ENCODE peak calls at places on chromosomes 13 and 19, in six cellular contexts. One of them, this sample, is unnamed.

GRCh38 chr13:49607761-49608160 is 20.5 kb upstream of the ARL11 start:
- DNase-seq in AG04450: no peak
- DNase-seq in dorsolateral prefrontal cortex: no peak
- DNase-seq in left ventricle myocardium inferior: no peak
- DNase-seq in islet precursor cell: no peak
- DNase-seq in activated gamma-delta T cell treated with anti-CD3 and anti-CD28 coated beads, Interleukin-2, amount 50 U/mL, for 16 hours: no peak
- DNase-seq in this sample: no peak

GRCh38 chr13:112940236-112940635 is 28.8 kb upstream of the MCF2L start:
- DNase-seq in AG04450: no peak
- DNase-seq in dorsolateral prefrontal cortex: no peak
- DNase-seq in left ventricle myocardium inferior: no peak
- DNase-seq in islet precursor cell: no peak
- DNase-seq in activated gamma-delta T cell treated with anti-CD3 and anti-CD28 coated beads, Interleukin-2, amount 50 U/mL, for 16 hours: no peak
- DNase-seq in this sample: no peak

GRCh38 chr13:112233716-112234115 is 142.4 kb upstream of the SPACA7 start:
- DNase-seq in AG04450: no peak
- DNase-seq in dorsolateral prefrontal cortex: no peak
- DNase-seq in left ventricle myocardium inferior: no peak
- DNase-seq in islet precursor cell: no peak
- DNase-seq in activated gamma-delta T cell treated with anti-CD3 and anti-CD28 coated beads, Interleukin-2, amount 50 U/mL, for 16 hours: no peak
- DNase-seq in this sample: no peak

GRCh38 chr13:75145926-75146325 is 336.0 kb downstream of the TBC1D4 start:
- DNase-seq in AG04450: no peak
- DNase-seq in dorsolateral prefrontal cortex: no peak
- DNase-seq in left ventricle myocardium inferior: no peak
- DNase-seq in islet precursor cell: no peak
- DNase-seq in activated gamma-delta T cell treated with anti-CD3 and anti-CD28 coated beads, Interleukin-2, amount 50 U/mL, for 16 hours: no peak
- DNase-seq in this sample: no peak

GRCh38 chr13:67064920-67065319 is 165.2 kb downstream of the PCDH9 start:
- DNase-seq in AG04450: no peak
- DNase-seq in dorsolateral prefrontal cortex: no peak
- DNase-seq in left ventricle myocardium inferior: no peak
- DNase-seq in islet precursor cell: no peak
- DNase-seq in activated gamma-delta T cell treated with anti-CD3 and anti-CD28 coated beads, Interleukin-2, amount 50 U/mL, for 16 hours: no peak
- DNase-seq in this sample: no peak

GRCh38 chr19:3608750-3609322 is 2.2 kb upstream of the TBXA2R start:
- DNase-seq in AG04450: no peak
- DNase-seq in dorsolateral prefrontal cortex: no peak
- DNase-seq in left ventricle myocardium inferior: peak
- DNase-seq in islet precursor cell: no peak
- DNase-seq in activated gamma-delta T cell treated with anti-CD3 and anti-CD28 coated beads, Interleukin-2, amount 50 U/mL, for 16 hours: no peak
- DNase-seq in this sample: peak

GRCh38 chr13:40922437-40923040 is 96.6 kb downstream of the ELF1 start:
- DNase-seq in AG04450: no peak
- DNase-seq in dorsolateral prefrontal cortex: no peak
- DNase-seq in left ventricle myocardium inferior: peak
- DNase-seq in islet precursor cell: peak
- DNase-seq in activated gamma-delta T cell treated with anti-CD3 and anti-CD28 coated beads, Interleukin-2, amount 50 U/mL, for 16 hours: no peak
- DNase-seq in this sample: peak

GRCh38 chr19:29535984-29536508 is 10.3 kb downstream of the VSTM2B start:
- DNase-seq in AG04450: no peak
- DNase-seq in dorsolateral prefrontal cortex: no peak
- DNase-seq in left ventricle myocardium inferior: no peak
- DNase-seq in islet precursor cell: peak
- DNase-seq in activated gamma-delta T cell treated with anti-CD3 and anti-CD28 coated beads, Interleukin-2, amount 50 U/mL, for 16 hours: no peak
- DNase-seq in this sample: no peak

GRCh38 chr13:73201601-73202000 is 142.8 kb downstream of the KLF5 start:
- DNase-seq in AG04450: no peak
- DNase-seq in dorsolateral prefrontal cortex: no peak
- DNase-seq in left ventricle myocardium inferior: no peak
- DNase-seq in islet precursor cell: no peak
- DNase-seq in activated gamma-delta T cell treated with anti-CD3 and anti-CD28 coated beads, Interleukin-2, amount 50 U/mL, for 16 hours: no peak
- DNase-seq in this sample: no peak

GRCh38 chr19:8377598-8377997 is 12.6 kb upstream of the RAB11B start:
- DNase-seq in AG04450: no peak
- DNase-seq in dorsolateral prefrontal cortex: no peak
- DNase-seq in left ventricle myocardium inferior: no peak
- DNase-seq in islet precursor cell: no peak
- DNase-seq in activated gamma-delta T cell treated with anti-CD3 and anti-CD28 coated beads, Interleukin-2, amount 50 U/mL, for 16 hours: no peak
- DNase-seq in this sample: no peak

GRCh38 chr13:43880930-43881329 is 1.2 kb downstream of the LACC1 start:
- DNase-seq in AG04450: no peak
- DNase-seq in dorsolateral prefrontal cortex: no peak
- DNase-seq in left ventricle myocardium inferior: no peak
- DNase-seq in islet precursor cell: no peak
- DNase-seq in activated gamma-delta T cell treated with anti-CD3 and anti-CD28 coated beads, Interleukin-2, amount 50 U/mL, for 16 hours: no peak
- DNase-seq in this sample: peak

GRCh38 chr19:13160557-13160956 is 10.3 kb downstream of the IER2 start:
- DNase-seq in AG04450: no peak
- DNase-seq in dorsolateral prefrontal cortex: no peak
- DNase-seq in left ventricle myocardium inferior: no peak
- DNase-seq in islet precursor cell: no peak
- DNase-seq in activated gamma-delta T cell treated with anti-CD3 and anti-CD28 coated beads, Interleukin-2, amount 50 U/mL, for 16 hours: no peak
- DNase-seq in this sample: peak

GRCh38 chr13:77306458-77306857 is 20.4 kb downstream of the MYCBP2 start:
- DNase-seq in AG04450: no peak
- DNase-seq in dorsolateral prefrontal cortex: no peak
- DNase-seq in left ventricle myocardium inferior: no peak
- DNase-seq in islet precursor cell: no peak
- DNase-seq in activated gamma-delta T cell treated with anti-CD3 and anti-CD28 coated beads, Interleukin-2, amount 50 U/mL, for 16 hours: no peak
- DNase-seq in this sample: no peak

GRCh38 chr13:94992277-94992989 is 280.1 kb upstream of the SOX21 start:
- DNase-seq in AG04450: no peak
- DNase-seq in dorsolateral prefrontal cortex: no peak
- DNase-seq in left ventricle myocardium inferior: no peak
- DNase-seq in islet precursor cell: no peak
- DNase-seq in activated gamma-delta T cell treated with anti-CD3 and anti-CD28 coated beads, Interleukin-2, amount 50 U/mL, for 16 hours: no peak
- DNase-seq in this sample: no peak

GRCh38 chr19:3142292-3142670 is 6.4 kb downstream of the GNA15 start:
- DNase-seq in AG04450: peak
- DNase-seq in dorsolateral prefrontal cortex: no peak
- DNase-seq in left ventricle myocardium inferior: no peak
- DNase-seq in islet precursor cell: no peak
- DNase-seq in activated gamma-delta T cell treated with anti-CD3 and anti-CD28 coated beads, Interleukin-2, amount 50 U/mL, for 16 hours: no peak
- DNase-seq in this sample: peak

GRCh38 chr19:42074513-42075363 is 1.2 kb upstream of the ZNF574 start:
- DNase-seq in AG04450: no peak
- DNase-seq in dorsolateral prefrontal cortex: no peak
- DNase-seq in left ventricle myocardium inferior: no peak
- DNase-seq in islet precursor cell: no peak
- DNase-seq in activated gamma-delta T cell treated with anti-CD3 and anti-CD28 coated beads, Interleukin-2, amount 50 U/mL, for 16 hours: no peak
- DNase-seq in this sample: peak

GRCh38 chr19:4547303-4548237 is 7.7 kb upstream of the LRG1 start:
- DNase-seq in AG04450: no peak
- DNase-seq in dorsolateral prefrontal cortex: no peak
- DNase-seq in left ventricle myocardium inferior: no peak
- DNase-seq in islet precursor cell: no peak
- DNase-seq in activated gamma-delta T cell treated with anti-CD3 and anti-CD28 coated beads, Interleukin-2, amount 50 U/mL, for 16 hours: no peak
- DNase-seq in this sample: peak

GRCh38 chr19:44800461-44800860 is 8.4 kb upstream of the BCAM start:
- DNase-seq in AG04450: peak
- DNase-seq in dorsolateral prefrontal cortex: peak
- DNase-seq in left ventricle myocardium inferior: peak
- DNase-seq in islet precursor cell: peak
- DNase-seq in activated gamma-delta T cell treated with anti-CD3 and anti-CD28 coated beads, Interleukin-2, amount 50 U/mL, for 16 hours: peak
- DNase-seq in this sample: peak

GRCh38 chr19:33797821-33798633 is 1.4 kb downstream of the KCTD15 start:
- DNase-seq in AG04450: no peak
- DNase-seq in dorsolateral prefrontal cortex: no peak
- DNase-seq in left ventricle myocardium inferior: peak
- DNase-seq in islet precursor cell: peak
- DNase-seq in activated gamma-delta T cell treated with anti-CD3 and anti-CD28 coated beads, Interleukin-2, amount 50 U/mL, for 16 hours: no peak
- DNase-seq in this sample: peak

GRCh38 chr13:30364876-30365275 is 57.4 kb upstream of the UBE2L5 start:
- DNase-seq in AG04450: no peak
- DNase-seq in dorsolateral prefrontal cortex: no peak
- DNase-seq in left ventricle myocardium inferior: no peak
- DNase-seq in islet precursor cell: no peak
- DNase-seq in activated gamma-delta T cell treated with anti-CD3 and anti-CD28 coated beads, Interleukin-2, amount 50 U/mL, for 16 hours: no peak
- DNase-seq in this sample: no peak

GRCh38 chr19:8639821-8640401 is 9.5 kb downstream of the NFILZ start:
- DNase-seq in AG04450: no peak
- DNase-seq in dorsolateral prefrontal cortex: no peak
- DNase-seq in left ventricle myocardium inferior: no peak
- DNase-seq in islet precursor cell: no peak
- DNase-seq in activated gamma-delta T cell treated with anti-CD3 and anti-CD28 coated beads, Interleukin-2, amount 50 U/mL, for 16 hours: no peak
- DNase-seq in this sample: no peak

GRCh38 chr19:49102303-49102702 is 11.9 kb upstream of the LIN7B start:
- DNase-seq in AG04450: no peak
- DNase-seq in dorsolateral prefrontal cortex: no peak
- DNase-seq in left ventricle myocardium inferior: no peak
- DNase-seq in islet precursor cell: no peak
- DNase-seq in activated gamma-delta T cell treated with anti-CD3 and anti-CD28 coated beads, Interleukin-2, amount 50 U/mL, for 16 hours: no peak
- DNase-seq in this sample: no peak

GRCh38 chr19:43594710-43595604 is 977 bp downstream of the IRGQ start:
- DNase-seq in AG04450: no peak
- DNase-seq in dorsolateral prefrontal cortex: peak
- DNase-seq in left ventricle myocardium inferior: no peak
- DNase-seq in islet precursor cell: peak
- DNase-seq in activated gamma-delta T cell treated with anti-CD3 and anti-CD28 coated beads, Interleukin-2, amount 50 U/mL, for 16 hours: peak
- DNase-seq in this sample: peak

GRCh38 chr19:17404015-17404414 is 1.4 kb downstream of the BST2 start:
- DNase-seq in AG04450: no peak
- DNase-seq in dorsolateral prefrontal cortex: no peak
- DNase-seq in left ventricle myocardium inferior: no peak
- DNase-seq in islet precursor cell: no peak
- DNase-seq in activated gamma-delta T cell treated with anti-CD3 and anti-CD28 coated beads, Interleukin-2, amount 50 U/mL, for 16 hours: no peak
- DNase-seq in this sample: peak

This sample was measured in adrenal gland.